ENCODE peak calls at places on chromosomes 11 and 22, in nine cellular contexts. J is cardiac septum, K is esophagus squamous epithelium, H is uterus, N is AG10803, M is ACHN, Z is sigmoid colon, D is germinal center, V is GM04504. U is an unnamed sample.

GRCh38 chr22:36809351-36809750 is 7.5 kb downstream of the PVALB start:
- DNase-seq in J (no peak), K (no peak), H (no peak), N (no peak), M (no peak), Z (no peak), D (no peak), V (no peak), U (no peak)

GRCh38 chr11:2916892-2917645 is 12.2 kb downstream of the PHLDA2 start:
- DNase-seq in J (no peak), K (no peak), H (no peak), N (no peak), M (no peak), Z (no peak), D (no peak), V (no peak), U (no peak)

GRCh38 chr11:32333335-32333991 is 101.9 kb downstream of the WT1 start:
- DNase-seq in J (no peak), K (no peak), H (peak; percentile 80), N (peak; percentile 64), M (peak; percentile 11), Z (peak; percentile 72), D (peak; percentile 10), V (peak; percentile 27), U (peak; percentile 24)

GRCh38 chr11:119380160-119380815 is 1.2 kb downstream of the USP2 start:
- DNase-seq in J (no peak), K (no peak), H (no peak), N (no peak), M (no peak), Z (no peak), D (no peak), V (no peak), U (no peak)

GRCh38 chr22:50016988-50017700 is 4.6 kb upstream of the IL17REL start:
- DNase-seq in J (no peak), K (no peak), H (no peak), N (no peak), M (no peak), Z (peak; percentile 50), D (no peak), V (no peak), U (no peak)

GRCh38 chr11:85481862-85482261 is 145.3 kb downstream of the DLG2 start:
- DNase-seq in J (no peak), K (no peak), H (no peak), N (no peak), M (no peak), Z (no peak), D (no peak), V (no peak), U (no peak)

GRCh38 chr11:119717839-119718534 is 11.0 kb downstream of the NECTIN1 start:
- DNase-seq in J (no peak), K (no peak), H (no peak), N (no peak), M (no peak), Z (no peak), D (no peak), V (no peak), U (no peak)

GRCh38 chr22:46649176-46650077 is 29.2 kb downstream of the GRAMD4 start:
- DNase-seq in J (peak; percentile 80), K (no peak), H (peak; percentile 35), N (peak; percentile 38), M (no peak), Z (no peak), D (no peak), V (no peak), U (peak; percentile 71)

GRCh38 chr11:65314501-65315203 is at the start of gene CDC42EP2:
- DNase-seq in J (peak; percentile 95), K (no peak), H (peak; percentile 93), N (peak; percentile 85), M (peak; percentile 84), Z (peak; percentile 94), D (peak; percentile 90), V (peak; percentile 80), U (peak; percentile 80)

GRCh38 chr22:22111267-22111751 is 128.7 kb upstream of the TOP3B start:
- DNase-seq in J (no peak), K (no peak), H (no peak), N (peak; percentile 49), M (peak; percentile 74), Z (no peak), D (peak; percentile 47), V (peak; percentile 31), U (peak; percentile 95)

GRCh38 chr11:117931971-117932370 is 2.8 kb upstream of the TMPRSS13 start:
- DNase-seq in J (no peak), K (no peak), H (no peak), N (no peak), M (no peak), Z (peak; percentile 62), D (no peak), V (no peak), U (no peak)

GRCh38 chr22:20503816-20504215 is 3.6 kb upstream of the MED15 start:
- DNase-seq in J (no peak), K (no peak), H (no peak), N (no peak), M (peak; percentile 64), Z (no peak), D (no peak), V (no peak), U (no peak)

GRCh38 chr11:133793271-133793848 is 52.0 kb downstream of the SPATA19 start:
- DNase-seq in J (no peak), K (no peak), H (no peak), N (no peak), M (no peak), Z (no peak), D (no peak), V (no peak), U (no peak)

GRCh38 chr11:20131744-20132666 is 28.3 kb downstream of the DBX1 start:
- DNase-seq in J (no peak), K (no peak), H (peak; percentile 70), N (peak; percentile 50), M (peak; percentile 47), Z (peak; percentile 85), D (peak; percentile 42), V (no peak), U (peak; percentile 55)

GRCh38 chr22:49205401-49205800 is 622.3 kb downstream of the BRD1 start:
- DNase-seq in J (no peak), K (no peak), H (no peak), N (no peak), M (no peak), Z (peak; percentile 50), D (no peak), V (no peak), U (no peak)

GRCh38 chr11:13091373-13091772 is 82.3 kb downstream of the RASSF10 start:
- DNase-seq in J (no peak), K (no peak), H (no peak), N (no peak), M (no peak), Z (no peak), D (no peak), V (no peak), U (no peak)

GRCh38 chr11:45922425-45923082 is at the start of gene LARGE2:
- DNase-seq in J (no peak), K (no peak), H (peak; percentile 14), N (no peak), M (no peak), Z (no peak), D (peak; percentile 65), V (no peak), U (no peak)

GRCh38 chr11:2482199-2482598 is 37.4 kb downstream of the KCNQ1 start:
- DNase-seq in J (no peak), K (no peak), H (no peak), N (no peak), M (no peak), Z (no peak), D (no peak), V (no peak), U (no peak)

GRCh38 chr11:76781046-76781801 is 1.9 kb upstream of the TSKU start:
- DNase-seq in J (no peak), K (no peak), H (no peak), N (peak; percentile 78), M (no peak), Z (no peak), D (no peak), V (no peak), U (no peak)